ENCODE peak calls at places on chromosomes 5 and 9, in eight cellular contexts. X is iris pigment epithelial cell, E is type B pancreatic cell, B is hypothalamus, G is Daoy, R is fibroblast of lung, V is GM03348, Z is substantia nigra. J is an unnamed sample.

GRCh38 chr5:133528841-133529240 is 83.5 kb downstream of the FSTL4 start:
- DNase-seq in E (no peak), R (no peak), G (no peak), V (no peak), Z (no peak), X (no peak), B (no peak), J (no peak)

GRCh38 chr5:172591636-172592035 is 49.4 kb upstream of the NEURL1B start:
- DNase-seq in V (no peak), B (no peak), G (no peak), E (no peak), R (no peak), Z (no peak), X (no peak), J (no peak)

GRCh38 chr5:68499952-68500351 is 284.4 kb downstream of the PIK3R1 start:
- DNase-seq in G (no peak), Z (no peak), R (peak), B (no peak), X (peak), E (no peak), V (peak), J (no peak)

GRCh38 chr9:8095531-8096223 is 296.1 kb upstream of the DMAC1 start:
- DNase-seq in X (no peak), G (no peak), R (no peak), Z (no peak), E (no peak), B (no peak), V (no peak), J (no peak)

GRCh38 chr9:137294684-137295312 is 7.3 kb downstream of the NRARP start:
- DNase-seq in R (peak), Z (no peak), E (no peak), X (peak), V (no peak), G (no peak), B (no peak), J (peak)

GRCh38 chr5:140312067-140312790 is 9.3 kb upstream of the PFDN1 start:
- DNase-seq in V (peak), X (peak), B (no peak), G (peak), Z (no peak), E (no peak), R (peak), J (no peak)

GRCh38 chr5:137822158-137822764 is 45.4 kb upstream of the MYOT start:
- DNase-seq in V (peak), X (peak), G (peak), Z (no peak), B (no peak), R (peak), E (no peak), J (peak)

GRCh38 chr5:149345892-149346222 is 558 bp downstream of the GRPEL2 start:
- DNase-seq in G (peak), R (peak), X (peak), V (peak), E (no peak), Z (no peak), B (no peak), J (peak)

GRCh38 chr9:89523948-89524347 is 26.0 kb upstream of the SEMA4D start:
- DNase-seq in X (no peak), G (no peak), R (no peak), Z (no peak), B (no peak), V (no peak), E (no peak), J (no peak)

GRCh38 chr5:36688722-36689121 is 82.3 kb downstream of the SLC1A3 start:
- DNase-seq in E (no peak), B (no peak), G (peak), R (no peak), X (no peak), Z (no peak), V (no peak), J (peak)

GRCh38 chr9:14068690-14069089 is 245.3 kb downstream of the NFIB start:
- DNase-seq in R (no peak), V (no peak), Z (no peak), X (no peak), G (no peak), B (no peak), E (no peak), J (no peak)

GRCh38 chr9:77177894-77178794 is 810 bp downstream of the VPS13A start:
- DNase-seq in G (peak), R (peak), Z (peak), E (no peak), B (no peak), V (peak), X (peak), J (peak)

GRCh38 chr5:135606431-135606830 is 27.6 kb upstream of the CXCL14 start:
- DNase-seq in V (no peak), G (no peak), Z (no peak), E (peak), B (no peak), R (no peak), X (no peak), J (peak)

GRCh38 chr5:106376522-106376921 is 1294.2 kb downstream of the EFNA5 start:
- DNase-seq in E (no peak), X (peak), V (no peak), R (peak), G (peak), Z (no peak), B (no peak), J (no peak)

GRCh38 chr5:130222638-130223037 is 318.4 kb downstream of the CHSY3 start:
- DNase-seq in X (peak), V (no peak), R (peak), E (no peak), Z (no peak), G (no peak), B (no peak), J (no peak)

GRCh38 chr9:136774416-136775045 is 10.2 kb upstream of the LCN15 start:
- DNase-seq in Z (no peak), R (no peak), G (no peak), B (no peak), E (no peak), X (no peak), V (no peak), J (no peak)

J was measured in neural progenitor cell.